ENCODE peak calls at places on chromosomes 1 and 21, in seven cellular contexts. K is effector memory CD4-positive, alpha-beta T cell; O is NT2/D1; X is IMR-90; L is uterus; I is aorta; J is hepatocyte. Y is an unnamed sample.

GRCh38 chr1:184973308-184974085 is 811 bp downstream of the NIBAN1 start:
- DNase-seq in X (peak; percentile 82), I (peak; percentile 77), O (peak; percentile 28), L (peak; percentile 50), K (peak; percentile 17), J (peak; percentile 60), Y (peak; percentile 53)

GRCh38 chr1:30912203-30912602 is 3.6 kb upstream of the SDC3 start:
- DNase-seq in K (no peak), L (peak; percentile 10), X (no peak), I (peak; percentile 44), J (no peak), O (no peak), Y (no peak)

GRCh38 chr1:229557913-229558414 is 543 bp downstream of the ABCB10 start:
- DNase-seq in L (no peak), O (no peak), J (peak; percentile 66), K (peak; percentile 6), X (no peak), I (peak; percentile 63), Y (peak; percentile 35)

GRCh38 chr1:11654571-11655262 is at the start of gene FBXO44:
- DNase-seq in J (peak; percentile 86), K (peak; percentile 54), O (no peak), I (peak; percentile 62), L (peak; percentile 52), X (no peak), Y (peak; percentile 44)

GRCh38 chr21:15557925-15558324 is 171.9 kb upstream of the USP25 start:
- DNase-seq in J (no peak), K (no peak), X (no peak), L (no peak), I (no peak), O (no peak), Y (no peak)

GRCh38 chr1:97783762-97784161 is 137.1 kb downstream of the DPYD start:
- DNase-seq in X (no peak), J (no peak), I (no peak), O (no peak), K (no peak), L (no peak), Y (no peak)

GRCh38 chr1:47209725-47210330 is 20.0 kb upstream of the PDZK1IP1 start:
- DNase-seq in X (no peak), O (no peak), I (no peak), L (no peak), K (no peak), J (no peak), Y (no peak)

GRCh38 chr1:171715813-171716251 is 26.0 kb downstream of the VAMP4 start:
- DNase-seq in X (peak; percentile 27), I (no peak), J (peak; percentile 37), O (no peak), K (no peak), L (no peak), Y (no peak)

GRCh38 chr1:219489636-219490035 is 123.3 kb downstream of the ZC3H11B start:
- DNase-seq in J (no peak), L (no peak), O (no peak), X (no peak), I (no peak), K (no peak), Y (no peak)

GRCh38 chr1:30447080-30447479 is 276.3 kb downstream of the MATN1 start:
- DNase-seq in X (no peak), K (no peak), J (no peak), L (no peak), O (no peak), I (no peak), Y (no peak)

GRCh38 chr21:44878053-44878982 is 4.8 kb upstream of the PTTG1IP start:
- DNase-seq in K (no peak), J (peak; percentile 60), L (no peak), O (no peak), I (peak; percentile 32), X (peak; percentile 37), Y (no peak)

DNA sequence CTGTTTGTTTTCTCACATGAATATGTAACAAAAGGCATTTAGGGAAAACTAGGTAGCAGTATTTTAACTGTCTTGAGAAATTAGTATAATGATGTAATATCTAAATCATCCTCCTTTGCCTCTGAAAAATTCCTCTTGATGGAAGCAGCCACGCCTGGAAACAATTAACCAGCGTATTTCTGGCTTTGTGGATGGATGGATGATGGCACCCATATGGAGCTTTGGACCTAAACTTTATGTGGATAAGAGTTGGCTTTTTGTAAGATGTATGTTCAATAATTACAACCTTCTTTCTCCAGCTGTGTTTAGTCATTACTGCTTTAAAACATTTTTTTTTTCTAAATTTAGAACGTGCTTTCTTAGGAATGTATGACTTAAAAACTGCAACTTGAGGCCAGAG is 12.7 kb downstream of the CDCA8 start:
- DNase-seq in K (no peak), I (no peak), O (no peak), J (no peak), L (no peak), X (peak; percentile 44), Y (no peak)
- H3K36me3 ChIP-seq in K (no peaks in the 10 kb centered on the region), I (no peaks in the 10 kb centered on the region), O (peaks cover 92% of the 10 kb centered on the region), J (no peaks in the 10 kb centered on the region), L (no peaks in the 10 kb centered on the region), X (peaks cover 30% of the 10 kb centered on the region), Y (peaks cover 9% of the 10 kb centered on the region)

DNA sequence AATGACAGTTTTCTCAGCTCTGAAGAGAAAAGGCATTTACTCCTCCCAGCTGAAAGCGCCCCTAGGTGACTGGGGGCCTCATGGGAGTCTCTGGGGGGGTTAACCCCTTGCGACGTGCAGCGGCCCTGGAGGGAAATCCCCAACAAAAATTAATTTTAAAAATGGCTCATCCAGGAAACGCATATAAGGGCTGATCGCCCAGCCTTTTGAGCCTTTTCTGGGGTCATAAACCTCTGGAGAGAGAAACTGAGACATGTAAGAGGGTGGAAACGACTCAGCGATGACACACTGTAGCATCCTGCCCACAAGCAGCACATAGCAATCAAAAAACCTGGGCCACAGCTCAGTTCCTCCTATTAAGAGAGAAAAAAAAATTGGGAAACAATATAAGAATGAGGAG is 20.4 kb upstream of the HPDL start:
- DNase-seq in I (no peak), X (peak; percentile 60), J (no peak), L (no peak), O (no peak), K (no peak), Y (no peak)
- H3K36me3 ChIP-seq in I (no peaks in the 10 kb centered on the region), X (no peaks in the 10 kb centered on the region), J (no peaks in the 10 kb centered on the region), L (no peaks in the 10 kb centered on the region), O (no peaks in the 10 kb centered on the region), K (no peaks in the 10 kb centered on the region), Y (no peaks in the 10 kb centered on the region)

DNA sequence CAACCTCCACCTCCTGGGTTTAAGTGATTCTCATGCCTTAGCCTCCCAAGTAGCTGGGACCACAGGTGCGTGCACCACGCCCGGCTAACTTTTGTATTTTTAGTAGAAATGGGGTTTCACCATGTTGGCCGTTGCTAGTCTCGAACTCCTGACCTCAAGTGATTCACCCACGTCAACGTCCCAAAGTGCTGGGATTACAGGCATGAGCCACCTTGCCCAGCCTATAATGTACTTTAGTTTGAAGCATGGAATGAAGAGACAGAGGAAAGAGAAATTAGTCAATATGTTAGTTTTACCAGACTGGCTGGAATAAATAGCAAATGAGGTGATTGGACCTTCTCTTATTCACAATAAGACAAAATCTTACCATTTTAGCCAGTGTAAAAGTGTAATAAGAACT is 89.0 kb downstream of the GTF2B start:
- DNase-seq in I (no peak), O (no peak), L (no peak), J (no peak), K (no peak), X (no peak), Y (no peak)
- H3K36me3 ChIP-seq in I (peaks cover 2% of the 10 kb centered on the region), O (peaks cover 55% of the 10 kb centered on the region), L (no peaks in the 10 kb centered on the region), J (peaks cover 8% of the 10 kb centered on the region), K (peaks cover 27% of the 10 kb centered on the region), X (peaks cover 22% of the 10 kb centered on the region), Y (peaks cover 43% of the 10 kb centered on the region)

DNA sequence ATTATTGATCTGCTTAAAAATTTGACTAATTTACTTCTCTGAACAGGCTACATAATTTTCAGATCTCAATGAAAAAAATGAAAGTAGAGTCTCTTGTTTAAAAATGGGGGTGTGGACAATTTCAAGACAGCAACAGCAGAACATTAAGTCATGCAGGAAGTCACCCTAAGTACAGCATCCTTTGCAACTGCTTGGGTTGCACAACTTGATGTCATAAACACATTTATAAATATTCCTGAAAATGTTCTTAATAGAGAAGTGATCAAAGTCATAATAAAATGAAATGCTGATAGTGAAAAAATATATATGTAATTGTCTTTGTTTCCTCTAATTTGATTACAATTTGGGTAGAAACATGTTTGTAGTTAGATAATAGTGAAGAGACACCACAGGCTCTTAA is 79.3 kb downstream of the TNNI3K start:
- DNase-seq in K (no peak), L (no peak), I (no peak), X (no peak), J (no peak), O (no peak), Y (no peak)
- H3K36me3 ChIP-seq in K (no peaks in the 10 kb centered on the region), L (no peaks in the 10 kb centered on the region), I (no peaks in the 10 kb centered on the region), X (no peaks in the 10 kb centered on the region), J (no peaks in the 10 kb centered on the region), O (no peaks in the 10 kb centered on the region), Y (no peaks in the 10 kb centered on the region)

GRCh38 chr1:33015216-33015615 is 21.5 kb downstream of the AK2 start:
- DNase-seq in O (no peak), X (no peak), J (no peak), L (no peak), I (no peak), K (no peak), Y (no peak)
- H3K36me3 ChIP-seq in O (peaks cover 84% of the 10 kb centered on the region), X (peaks cover 44% of the 10 kb centered on the region), J (no peaks in the 10 kb centered on the region), L (no peaks in the 10 kb centered on the region), I (peaks cover 4% of the 10 kb centered on the region), K (peaks cover 73% of the 10 kb centered on the region), Y (peaks cover 66% of the 10 kb centered on the region)

DNA sequence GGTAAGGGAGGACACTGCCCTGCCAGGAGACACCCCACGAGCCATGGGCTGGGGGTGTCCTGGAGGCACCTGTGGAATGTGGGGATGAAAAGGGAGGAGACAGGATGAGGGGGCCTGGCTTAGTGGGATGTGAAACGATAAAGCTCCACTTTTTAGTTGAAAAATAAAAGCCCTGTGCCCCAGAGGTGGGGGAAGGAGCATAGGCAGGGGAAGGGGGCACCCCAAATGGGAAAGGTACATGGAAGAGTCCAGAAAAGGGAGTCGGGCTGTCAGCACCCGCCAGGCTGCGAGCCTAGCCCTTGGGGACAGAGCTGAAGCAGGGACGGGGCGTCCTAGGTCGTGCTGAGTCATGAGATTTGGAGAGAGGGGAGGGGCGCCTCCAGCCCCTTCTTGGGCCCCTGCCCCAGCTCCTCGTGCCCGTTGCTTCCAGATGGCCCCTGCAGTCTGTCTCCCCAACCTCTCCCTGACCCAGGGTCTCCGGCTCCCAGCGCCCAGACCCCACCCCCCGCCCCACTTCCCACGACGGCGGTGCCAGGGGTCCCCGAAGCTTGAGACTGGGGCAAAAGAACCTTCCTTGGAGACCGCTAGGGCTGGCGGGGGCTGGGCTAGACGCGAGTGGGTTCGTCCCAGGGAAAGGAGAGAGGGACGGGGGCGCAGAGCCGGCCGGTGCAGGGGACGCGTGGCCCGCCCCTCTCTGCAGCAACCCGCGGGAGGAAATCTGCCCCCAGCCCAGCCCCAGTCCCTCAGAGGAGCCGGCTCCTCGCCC is 795 bp downstream of the SYT2 start:
- DNase-seq in J (peak; percentile 31), K (no peak), X (no peak), O (no peak), I (no peak), L (no peak), Y (no peak)
- H3K36me3 ChIP-seq in J (no peaks in the 10 kb centered on the region), K (no peaks in the 10 kb centered on the region), X (no peaks in the 10 kb centered on the region), O (no peaks in the 10 kb centered on the region), I (no peaks in the 10 kb centered on the region), L (no peaks in the 10 kb centered on the region), Y (no peaks in the 10 kb centered on the region)